ENCODE peak calls at places on chromosomes 16 and 17, in five cellular contexts. V, U, H, O and Z are unnamed samples.

GRCh38 chr17:6914711-6915110 is 81.1 kb upstream of the ALOX12 start:
- DNase-seq in V (peak), U (no peak), H (no peak), O (peak), Z (no peak)

GRCh38 chr17:16419929-16420271 is 4.5 kb downstream of the TRPV2 start:
- DNase-seq in V (no peak), U (no peak), H (peak), O (peak), Z (no peak)

GRCh38 chr16:89009343-89010209 is 32.6 kb upstream of the CBFA2T3 start:
- DNase-seq in V (no peak), U (no peak), H (peak), O (peak), Z (no peak)

GRCh38 chr17:73510981-73511442 is 133.2 kb downstream of the SDK2 start:
- DNase-seq in V (peak), U (no peak), H (no peak), O (no peak), Z (no peak)

GRCh38 chr17:64061157-64061898 is 40.9 kb upstream of the ICAM2 start:
- DNase-seq in V (no peak), U (no peak), H (peak), O (no peak), Z (no peak)

GRCh38 chr17:81244358-81245023 is 5.4 kb downstream of the NDUFAF8 start:
- DNase-seq in V (no peak), U (no peak), H (no peak), O (no peak), Z (no peak)

GRCh38 chr16:79415983-79416641 is 184.4 kb downstream of the MAF start:
- DNase-seq in V (no peak), U (no peak), H (no peak), O (no peak), Z (no peak)

GRCh38 chr17:29063992-29064391 is 21.1 kb downstream of the PIPOX start:
- DNase-seq in V (no peak), U (no peak), H (no peak), O (peak), Z (no peak)

GRCh38 chr16:88368994-88369393 is 13.8 kb upstream of the ZNF469 start:
- DNase-seq in V (no peak), U (no peak), H (no peak), O (no peak), Z (no peak)

GRCh38 chr16:49274936-49275730 is 6.5 kb downstream of the CBLN1 start:
- DNase-seq in V (peak), U (no peak), H (no peak), O (no peak), Z (no peak)

GRCh38 chr17:64728041-64728695 is 66.1 kb upstream of the SMURF2 start:
- DNase-seq in V (no peak), U (no peak), H (no peak), O (no peak), Z (no peak)

GRCh38 chr16:57447142-57447962 is at the start of the genes CIAPIN1 and COQ9:
- DNase-seq in V (peak), U (peak), H (peak), O (peak), Z (peak)

GRCh38 chr17:15741624-15742023 is 9.5 kb downstream of the TBC1D26 start:
- DNase-seq in V (no peak), U (no peak), H (no peak), O (no peak), Z (no peak)

GRCh38 chr17:16215273-16215964 is at the start of gene NCOR1:
- DNase-seq in V (peak), U (peak), H (peak), O (peak), Z (peak)

GRCh38 chr17:80978499-80979497 is 12.8 kb upstream of the CHMP6 start:
- DNase-seq in V (no peak), U (no peak), H (no peak), O (no peak), Z (peak)

GRCh38 chr16:1125471-1125870 is 27.4 kb upstream of the CACNA1H start:
- DNase-seq in V (peak), U (no peak), H (peak), O (no peak), Z (peak)

GRCh38 chr17:78929908-78930775 is 5.0 kb upstream of the TIMP2 start:
- DNase-seq in V (no peak), U (no peak), H (no peak), O (no peak), Z (peak)

GRCh38 chr17:15498107-15498506 is 30.7 kb upstream of the CDRT4 start:
- DNase-seq in V (no peak), U (no peak), H (peak), O (peak), Z (no peak)

GRCh38 chr17:32187276-32187675 is 45.0 kb downstream of the RHOT1 start:
- DNase-seq in V (no peak), U (no peak), H (no peak), O (no peak), Z (no peak)

GRCh38 chr17:82390860-82391435 is 19.4 kb downstream of the UTS2R start:
- DNase-seq in V (no peak), U (no peak), H (no peak), O (no peak), Z (no peak)

GRCh38 chr16:72372646-72373045 is 200.7 kb upstream of the PMFBP1 start:
- DNase-seq in V (no peak), U (no peak), H (peak), O (no peak), Z (no peak)

GRCh38 chr16:67932462-67932840 is 789 bp upstream of the CTRL start:
- DNase-seq in V (no peak), U (no peak), H (no peak), O (no peak), Z (no peak)

GRCh38 chr17:41777579-41778188 is 8.8 kb downstream of the JUP start:
- DNase-seq in V (peak), U (no peak), H (peak), O (no peak), Z (peak)

GRCh38 chr16:67150833-67151396 is at the start of gene B3GNT9:
- DNase-seq in V (peak), U (no peak), H (peak), O (peak), Z (peak)

GRCh38 chr16:27444015-27444414 is 42.0 kb downstream of the IL21R start:
- DNase-seq in V (no peak), U (no peak), H (peak), O (no peak), Z (no peak)

GRCh38 chr16:14193316-14193871 is 122.3 kb downstream of the MRTFB start:
- DNase-seq in V (peak), U (no peak), H (no peak), O (no peak), Z (peak)

GRCh38 chr17:67753026-67753425 is 35.3 kb downstream of the NOL11 start:
- DNase-seq in V (no peak), U (no peak), H (no peak), O (no peak), Z (no peak)

GRCh38 chr16:47920709-47921108 is 235.1 kb downstream of the ABCC12 start:
- DNase-seq in V (no peak), U (no peak), H (no peak), O (no peak), Z (no peak)

GRCh38 chr17:63086483-63087185 is 120.6 kb downstream of the TANC2 start:
- DNase-seq in V (no peak), U (no peak), H (no peak), O (no peak), Z (no peak)

GRCh38 chr17:4247361-4247980 is 16.3 kb downstream of the ANKFY1 start:
- DNase-seq in V (no peak), U (no peak), H (no peak), O (no peak), Z (no peak)

GRCh38 chr17:39928868-39929651 is 1.5 kb downstream of the LRRC3C start:
- DNase-seq in V (no peak), U (no peak), H (peak), O (peak), Z (no peak)